ENCODE peak calls at places on chromosomes 2 and 18, in four cellular contexts. F, J, T and A are unnamed samples.

GRCh38 chr2:179331066-179331465 is 66.4 kb upstream of the SESTD1 start:
- DNase-seq in T (no peak), F (no peak), J (no peak), A (no peak)

GRCh38 chr2:160666019-160666676 is 172.5 kb upstream of the RBMS1 start:
- DNase-seq in T (peak), J (peak), F (no peak), A (peak)

GRCh38 chr2:10932345-10933151 is 20.8 kb downstream of the KCNF1 start:
- DNase-seq in J (peak), F (no peak), T (no peak), A (no peak)

GRCh38 chr18:24023185-24023814 is 8.7 kb downstream of the TTC39C start:
- DNase-seq in J (no peak), F (no peak), T (peak), A (peak)

GRCh38 chr2:29747786-29748470 is 173.5 kb downstream of the ALK start:
- DNase-seq in T (peak), F (peak), J (peak), A (peak)

GRCh38 chr2:46308081-46308480 is 10.9 kb downstream of the EPAS1 start:
- DNase-seq in F (no peak), J (no peak), T (no peak), A (no peak)

GRCh38 chr18:77140439-77141109 is 8.0 kb upstream of the MBP start:
- DNase-seq in T (no peak), J (no peak), F (no peak), A (peak)

GRCh38 chr18:41576643-41577042 is 378.4 kb upstream of the PIK3C3 start:
- DNase-seq in J (no peak), F (no peak), T (no peak), A (no peak)

GRCh38 chr2:193332938-193333337 is 1138.2 kb upstream of the TMEFF2 start:
- DNase-seq in T (no peak), F (no peak), J (no peak), A (no peak)

GRCh38 chr18:27363918-27364317 is 178.8 kb upstream of the CHST9 start:
- DNase-seq in T (peak), J (no peak), F (no peak), A (peak)

GRCh38 chr2:205654878-205655601 is 27.3 kb upstream of the NRP2 start:
- DNase-seq in J (peak), T (no peak), F (no peak), A (peak)

GRCh38 chr2:219466816-219467735 is 31.6 kb upstream of the GMPPA start:
- DNase-seq in T (no peak), F (no peak), J (no peak), A (peak)

GRCh38 chr2:18829331-18829902 is 240.0 kb upstream of the NT5C1B start:
- DNase-seq in J (peak), F (no peak), T (peak), A (peak)

GRCh38 chr2:65278450-65279030 is 50.9 kb downstream of the ACTR2 start:
- DNase-seq in F (no peak), T (no peak), J (peak), A (no peak)

GRCh38 chr2:229475753-229476152 is 204.7 kb upstream of the PID1 start:
- DNase-seq in F (no peak), J (no peak), T (no peak), A (peak)

GRCh38 chr2:129734343-129735034 is 245.0 kb upstream of the RAB6C start:
- DNase-seq in F (no peak), J (no peak), T (no peak), A (no peak)

GRCh38 chr2:134401081-134401497 is 147.2 kb downstream of the MGAT5 start:
- DNase-seq in F (peak), J (peak), T (no peak), A (no peak)
- TF ChIP-seq CTCF in F (no peak), J (no peak), T (no peak), A (no peak)

DNA sequence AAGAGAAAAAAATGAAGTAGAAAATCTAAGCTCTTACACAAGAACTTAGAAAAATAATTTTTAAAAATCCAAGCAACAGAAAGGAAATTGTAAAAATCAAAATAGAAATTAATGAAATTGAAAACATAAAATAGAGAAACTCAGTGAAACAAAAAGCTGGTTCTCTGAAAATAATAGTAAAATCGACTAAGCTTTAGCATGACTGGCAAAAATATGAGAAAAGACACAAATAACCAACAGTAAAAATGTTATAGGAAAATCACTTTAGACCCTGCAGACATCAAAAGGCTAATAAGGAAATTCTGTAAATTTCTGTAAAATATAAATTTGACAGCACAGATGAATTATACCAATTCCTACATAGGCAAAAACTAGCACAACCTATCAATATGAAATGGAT is 768.9 kb upstream of the LRRTM1 start:
- DNase-seq in T (no peak), J (no peak), F (no peak), A (no peak)
- H3K4me3 ChIP-seq in T (no peak), J (no peak), F (no peak), A (no peak)

GRCh38 chr2:172704072-172704936 is 31.3 kb upstream of the RAPGEF4 start:
- DNase-seq in T (peak), F (no peak), J (peak), A (peak)
- TF ChIP-seq CTCF in T (peak), F (no peak), J (peak), A (peak)

DNA sequence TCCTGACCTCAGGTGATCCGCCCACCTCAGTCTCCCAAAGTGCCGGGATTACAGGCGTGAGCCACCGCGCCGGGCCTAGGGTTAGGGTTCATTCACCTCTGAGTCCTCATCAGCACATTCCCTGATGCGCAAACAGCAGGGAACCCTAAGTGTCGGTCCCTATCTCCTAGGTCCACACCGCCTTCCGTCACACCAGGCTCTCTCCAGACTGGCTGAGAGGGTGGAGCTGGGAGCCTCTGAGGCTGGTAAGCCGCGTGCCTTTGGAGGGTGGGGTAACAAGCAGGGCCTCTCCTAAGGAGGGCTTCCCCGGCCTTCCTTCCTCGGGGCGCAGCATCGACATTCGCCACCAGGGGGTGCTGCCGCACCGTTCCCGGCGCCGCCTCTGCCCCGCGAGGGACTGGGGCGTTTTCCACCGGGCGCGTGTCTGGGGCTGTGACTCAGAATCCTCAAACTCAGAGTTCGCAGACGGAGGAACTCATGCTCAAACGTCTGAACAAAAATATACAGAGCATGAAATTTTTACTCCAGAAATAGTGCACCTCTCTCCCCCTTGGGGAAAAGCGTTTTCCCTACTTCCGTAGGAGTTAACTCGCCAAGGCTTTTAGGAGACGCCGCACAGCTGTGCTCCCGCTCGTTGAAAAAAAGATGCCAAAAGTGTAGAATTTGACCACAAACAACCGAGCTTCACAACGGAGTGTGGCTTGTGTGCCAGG is 63.9 kb upstream of the ASAP2 start:
- DNase-seq in T (peak), F (peak), J (peak), A (peak)
- H3K4me3 ChIP-seq in T (peak), F (no peak), J (peak), A (peak)

GRCh38 chr2:198465970-198466369 is 661.6 kb downstream of the PLCL1 start:
- DNase-seq in F (no peak), T (no peak), J (no peak), A (no peak)

GRCh38 chr2:198476007-198476406 is 671.6 kb downstream of the PLCL1 start:
- DNase-seq in J (no peak), T (no peak), F (no peak), A (no peak)

DNA sequence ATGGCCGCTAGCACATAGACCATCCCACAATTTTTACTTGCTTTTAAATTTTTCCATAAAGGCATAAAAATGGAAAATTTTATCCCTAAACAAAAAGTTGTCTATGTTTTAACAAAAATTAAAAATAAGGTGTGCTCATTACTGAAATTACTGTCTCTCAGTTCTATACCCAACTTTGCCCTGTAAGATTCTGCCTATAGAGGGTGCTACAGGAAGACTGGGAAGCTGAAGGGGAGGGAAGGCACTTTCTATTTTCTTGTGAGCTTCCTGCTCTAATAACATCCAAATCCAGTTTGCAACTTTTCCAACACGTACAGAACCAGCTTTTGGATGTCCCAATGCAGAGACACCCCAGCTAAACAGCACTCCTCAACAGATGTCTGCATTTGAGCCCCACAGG is 666.9 kb downstream of the PLCL1 start:
- DNase-seq in J (no peak), T (no peak), F (no peak), A (peak)
- TF ChIP-seq CTCF in J (no peak), T (peak), F (no peak), A (peak)